ENCODE peak calls at places on chromosomes 7 and 10, in eight cellular contexts. H, K, Z, Y, G, M, C and Q are unnamed samples.

GRCh38 chr7:158054611-158055010 is 533.0 kb downstream of the PTPRN2 start:
- DNase-seq in H (no peak), K (no peak), Z (no peak), Y (no peak), G (no peak), M (peak; percentile 56), C (peak; percentile 10), Q (no peak)

GRCh38 chr7:155340071-155340531 is 42.4 kb downstream of the INSIG1 start:
- DNase-seq in H (no peak), K (no peak), Z (no peak), Y (no peak), G (no peak), M (peak; percentile 61), C (no peak), Q (no peak)

GRCh38 chr7:115096262-115096661 is 174.4 kb downstream of the MDFIC start:
- DNase-seq in H (no peak), K (no peak), Z (no peak), Y (no peak), G (no peak), M (no peak), C (no peak), Q (peak; percentile 13)

GRCh38 chr10:58651040-58651439 is 138.4 kb downstream of the BICC1 start:
- DNase-seq in H (no peak), K (no peak), Z (no peak), Y (no peak), G (no peak), M (no peak), C (peak; percentile 19), Q (peak; percentile 41)

GRCh38 chr10:79318369-79318768 is 28.9 kb upstream of the PPIF start:
- DNase-seq in H (no peak), K (no peak), Z (no peak), Y (no peak), G (no peak), M (peak; percentile 80), C (no peak), Q (no peak)

GRCh38 chr7:70353310-70353947 is 755.2 kb downstream of the AUTS2 start:
- DNase-seq in H (no peak), K (no peak), Z (no peak), Y (no peak), G (no peak), M (no peak), C (no peak), Q (no peak)

GRCh38 chr10:101135151-101136006 is 4.3 kb downstream of the TLX1 start:
- DNase-seq in H (peak; percentile 62), K (no peak), Z (no peak), Y (no peak), G (no peak), M (no peak), C (no peak), Q (no peak)

GRCh38 chr10:36662571-36662970 is 462.8 kb upstream of the ANKRD30A start:
- DNase-seq in H (no peak), K (no peak), Z (no peak), Y (no peak), G (no peak), M (no peak), C (no peak), Q (no peak)

GRCh38 chr10:62972103-62972502 is 155.9 kb upstream of the EGR2 start:
- DNase-seq in H (no peak), K (no peak), Z (no peak), Y (no peak), G (no peak), M (no peak), C (no peak), Q (no peak)

GRCh38 chr7:27462575-27463270 is 200.0 kb downstream of the HIBADH start:
- DNase-seq in H (peak; percentile 28), K (no peak), Z (no peak), Y (no peak), G (no peak), M (no peak), C (peak; percentile 22), Q (no peak)

GRCh38 chr10:788796-789748 is 99.6 kb upstream of the DIP2C start:
- DNase-seq in H (peak; percentile 53), K (no peak), Z (peak; percentile 82), Y (no peak), G (no peak), M (peak; percentile 88), C (peak; percentile 77), Q (peak; percentile 81)

GRCh38 chr7:16753932-16754571 is 497 bp downstream of the TSPAN13 start:
- DNase-seq in H (peak; percentile 54), K (no peak), Z (peak; percentile 72), Y (no peak), G (no peak), M (peak; percentile 85), C (peak; percentile 38), Q (peak; percentile 57)

GRCh38 chr10:110793128-110793812 is 78.5 kb upstream of the PDCD4 start:
- DNase-seq in H (no peak), K (no peak), Z (no peak), Y (no peak), G (no peak), M (no peak), C (no peak), Q (no peak)

GRCh38 chr7:80681272-80681885 is 42.9 kb downstream of the CD36 start:
- DNase-seq in H (peak; percentile 55), K (no peak), Z (no peak), Y (peak; percentile 4), G (no peak), M (no peak), C (no peak), Q (no peak)

GRCh38 chr7:64883113-64883905 is 19.8 kb upstream of the ZNF273 start:
- DNase-seq in H (no peak), K (no peak), Z (no peak), Y (no peak), G (no peak), M (no peak), C (peak; percentile 15), Q (no peak)

GRCh38 chr10:116254422-116255152 is 18.4 kb downstream of the GFRA1 start:
- DNase-seq in H (no peak), K (no peak), Z (no peak), Y (no peak), G (no peak), M (no peak), C (no peak), Q (no peak)

GRCh38 chr7:139748936-139749335 is 28.9 kb downstream of the HIPK2 start:
- DNase-seq in H (no peak), K (no peak), Z (no peak), Y (no peak), G (no peak), M (no peak), C (no peak), Q (no peak)

DNA sequence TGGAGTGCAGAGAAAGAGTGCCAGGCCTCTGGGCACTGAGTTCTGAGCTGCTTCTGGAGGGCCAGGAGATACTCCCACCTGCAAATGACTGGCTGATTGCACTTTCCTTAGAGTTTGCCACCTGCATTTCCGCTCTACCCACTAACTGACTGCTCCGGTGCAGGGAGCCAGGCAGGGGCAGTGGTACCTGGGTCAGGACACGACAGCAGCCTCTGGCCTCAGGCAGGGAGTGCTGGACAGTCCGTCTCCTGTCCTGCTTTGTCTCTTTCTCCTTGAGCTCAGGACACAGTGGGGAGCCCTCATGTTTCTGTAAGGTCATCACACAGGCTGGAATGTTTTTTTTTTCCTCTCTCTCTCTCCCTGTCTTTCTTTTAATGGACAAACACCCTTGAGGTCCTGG is 252.0 kb downstream of the DPP6 start:
- DNase-seq in H (no peak), K (no peak), Z (no peak), Y (no peak), G (no peak), M (no peak), C (no peak), Q (no peak)
- TF ChIP-seq POLR2A in H (no peak), K (no peak), Z (no peak), Y (no peak), G (no peak), M (no peak), C (no peak), Q (no peak)

GRCh38 chr10:103659674-103660363 is 166.3 kb downstream of the NEURL1 start:
- DNase-seq in H (no peak), K (no peak), Z (peak; percentile 74), Y (peak; percentile 93), G (peak; percentile 91), M (peak; percentile 86), C (peak; percentile 76), Q (peak; percentile 68)
- TF ChIP-seq POLR2A in H (no peak), K (peak; percentile 51), Z (peak; percentile 80), Y (no peak), G (no peak), M (no peak), C (no peak), Q (no peak)

DNA sequence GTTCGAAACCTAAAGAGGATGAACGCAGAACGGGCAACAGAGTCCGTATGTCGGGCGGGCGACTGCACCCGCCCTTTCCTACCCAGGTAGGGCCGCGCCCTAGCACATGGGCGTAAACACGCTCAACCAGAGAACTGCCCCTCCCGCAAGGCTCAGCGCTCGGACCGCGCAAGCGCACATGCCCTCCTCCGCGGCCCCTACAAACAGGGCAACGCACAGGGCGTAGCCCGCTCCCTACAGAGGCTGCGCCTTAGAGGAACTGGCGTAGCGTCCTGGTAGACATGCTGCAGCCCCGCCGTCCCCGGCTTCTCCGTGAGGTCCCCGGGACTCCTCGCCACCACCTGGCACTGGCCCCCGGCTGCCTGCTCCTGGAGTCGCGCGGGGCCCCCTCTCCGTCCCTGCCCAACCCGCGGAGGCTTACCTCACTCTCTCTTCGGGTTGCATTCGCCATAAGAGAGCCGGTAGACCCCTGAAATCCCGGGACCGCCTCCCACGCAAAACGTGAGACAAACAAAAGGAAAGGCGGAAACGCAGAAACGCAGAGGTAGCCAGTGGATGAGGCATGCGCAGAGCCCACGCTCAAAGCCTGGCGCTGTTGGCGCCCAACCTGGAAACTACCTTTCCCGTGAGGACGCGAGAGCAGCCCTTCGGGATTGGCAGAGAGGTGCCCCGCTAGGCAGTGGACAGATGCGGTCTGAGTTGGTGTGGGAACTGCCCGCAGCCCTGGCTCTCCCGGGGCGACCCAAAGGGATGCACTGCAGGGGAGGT is at the start of gene ZNF33B:
- DNase-seq in H (peak; percentile 92), K (peak; percentile 75), Z (peak; percentile 97), Y (peak; percentile 70), G (peak; percentile 71), M (peak; percentile 99), C (peak; percentile 92), Q (peak; percentile 95)
- TF ChIP-seq POLR2A in H (peak; percentile 71), K (peak; percentile 77), Z (peak; percentile 74), Y (peak; percentile 94), G (peak; percentile 89), M (peak; percentile 39), C (no peak), Q (peak; percentile 82)

DNA sequence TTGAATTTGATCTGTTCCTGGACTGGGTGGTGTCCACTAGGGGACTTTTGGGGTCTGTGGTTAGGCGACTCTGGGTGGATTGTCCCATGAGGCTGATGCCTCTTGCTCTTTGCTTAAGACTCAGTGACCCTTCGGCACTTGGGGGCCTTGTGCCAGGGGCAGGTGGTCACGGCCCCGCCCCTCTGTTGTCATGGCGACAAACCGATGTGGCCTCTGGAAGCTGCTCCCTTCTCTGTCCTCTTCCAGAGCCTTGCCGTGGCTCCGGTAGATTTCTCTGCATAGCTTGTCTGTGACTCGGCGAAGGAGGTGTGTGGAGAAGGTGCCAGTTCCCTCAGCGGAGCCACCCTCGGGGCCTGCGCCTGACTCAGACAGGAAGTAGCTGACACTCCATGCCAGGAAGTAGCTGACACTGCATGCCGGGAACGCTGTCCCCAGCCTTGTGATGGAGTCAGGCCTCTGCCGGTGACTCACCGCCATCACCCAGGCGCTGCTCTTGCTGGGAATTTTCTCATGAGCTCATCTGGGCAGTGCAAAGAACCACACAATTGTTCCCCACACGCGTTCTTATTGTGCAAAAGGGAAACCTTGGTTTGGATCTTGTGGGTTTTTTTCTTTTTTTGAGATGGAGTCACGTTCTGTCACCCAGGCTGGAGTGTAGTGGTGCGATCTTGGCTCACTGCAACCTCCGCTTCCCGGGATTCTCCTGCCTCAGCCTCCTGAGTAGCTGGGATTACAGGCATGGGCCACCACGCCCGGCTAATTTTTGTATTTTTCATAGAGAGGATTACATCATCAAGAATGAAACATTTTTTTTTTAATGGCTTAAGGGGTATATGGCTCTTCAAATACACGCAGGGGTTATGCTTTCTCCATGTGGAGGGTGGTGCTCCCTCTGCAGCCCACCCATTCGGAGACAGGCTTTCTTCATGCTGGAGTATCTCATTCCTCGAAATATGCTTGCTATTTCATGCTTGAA is 72.6 kb downstream of the PFKFB3 start:
- DNase-seq in H (peak; percentile 93), K (peak; percentile 82), Z (peak; percentile 65), Y (peak; percentile 33), G (peak; percentile 17), M (peak; percentile 97), C (peak; percentile 86), Q (peak; percentile 94)
- TF ChIP-seq POLR2A in H (peak; percentile 17), K (peak; percentile 68), Z (no peak), Y (no peak), G (peak; percentile 68), M (no peak), C (no peak), Q (peak; percentile 11)